ENCODE peak calls at places on chromosomes 2 and 18, in eight cellular contexts. D, I, S, N, L, M, U and F are unnamed samples.

GRCh38 chr2:168348076-168348475 is 100.7 kb upstream of the STK39 start:
- DNase-seq in S (no peak), M (peak), N (no peak), U (peak), I (peak), L (no peak), D (no peak), F (no peak)

GRCh38 chr2:37672104-37672869 is 845 bp upstream of the CDC42EP3 start:
- DNase-seq in I (peak), U (peak), L (no peak), S (peak), N (peak), M (peak), D (peak), F (peak)

GRCh38 chr2:174692256-174692830 is 71.9 kb downstream of the CHRNA1 start:
- DNase-seq in S (no peak), D (no peak), L (no peak), M (no peak), N (peak), I (no peak), U (no peak), F (no peak)

GRCh38 chr2:74554821-74555531 is 456 bp downstream of the DOK1 start:
- DNase-seq in N (peak), S (peak), M (peak), I (peak), L (no peak), D (no peak), U (peak), F (peak)

GRCh38 chr18:62458868-62459716 is 63.7 kb upstream of the ZCCHC2 start:
- DNase-seq in I (no peak), L (no peak), D (no peak), S (no peak), M (peak), N (no peak), U (no peak), F (no peak)

GRCh38 chr18:51447351-51447896 is 249.9 kb upstream of the MEX3C start:
- DNase-seq in D (no peak), I (no peak), U (peak), L (no peak), N (no peak), M (peak), S (peak), F (no peak)

GRCh38 chr18:74994502-74995403 is 214.2 kb downstream of the PTGR3 start:
- DNase-seq in S (no peak), U (no peak), D (no peak), N (peak), L (no peak), I (peak), M (no peak), F (no peak)

GRCh38 chr2:46422717-46423394 is 56.5 kb upstream of the TMEM247 start:
- DNase-seq in S (no peak), D (no peak), M (no peak), U (no peak), L (no peak), I (peak), N (no peak), F (no peak)

GRCh38 chr2:30689496-30690125 is 117.6 kb downstream of the CAPN13 start:
- DNase-seq in D (no peak), I (no peak), S (no peak), N (no peak), M (no peak), L (peak), U (no peak), F (no peak)

GRCh38 chr2:46747297-46747818 is 168.2 kb downstream of the MCFD2 start:
- DNase-seq in N (no peak), D (no peak), L (no peak), S (no peak), I (peak), U (no peak), M (no peak), F (peak)

GRCh38 chr2:237281900-237282306 is 132.1 kb downstream of the COL6A3 start:
- DNase-seq in I (peak), S (no peak), D (no peak), M (no peak), L (no peak), U (no peak), N (no peak), F (peak)

GRCh38 chr2:135875491-135876065 is 665 bp downstream of the MCM6 start:
- DNase-seq in D (peak), U (peak), S (peak), N (peak), I (peak), L (peak), M (peak), F (peak)

DNA sequence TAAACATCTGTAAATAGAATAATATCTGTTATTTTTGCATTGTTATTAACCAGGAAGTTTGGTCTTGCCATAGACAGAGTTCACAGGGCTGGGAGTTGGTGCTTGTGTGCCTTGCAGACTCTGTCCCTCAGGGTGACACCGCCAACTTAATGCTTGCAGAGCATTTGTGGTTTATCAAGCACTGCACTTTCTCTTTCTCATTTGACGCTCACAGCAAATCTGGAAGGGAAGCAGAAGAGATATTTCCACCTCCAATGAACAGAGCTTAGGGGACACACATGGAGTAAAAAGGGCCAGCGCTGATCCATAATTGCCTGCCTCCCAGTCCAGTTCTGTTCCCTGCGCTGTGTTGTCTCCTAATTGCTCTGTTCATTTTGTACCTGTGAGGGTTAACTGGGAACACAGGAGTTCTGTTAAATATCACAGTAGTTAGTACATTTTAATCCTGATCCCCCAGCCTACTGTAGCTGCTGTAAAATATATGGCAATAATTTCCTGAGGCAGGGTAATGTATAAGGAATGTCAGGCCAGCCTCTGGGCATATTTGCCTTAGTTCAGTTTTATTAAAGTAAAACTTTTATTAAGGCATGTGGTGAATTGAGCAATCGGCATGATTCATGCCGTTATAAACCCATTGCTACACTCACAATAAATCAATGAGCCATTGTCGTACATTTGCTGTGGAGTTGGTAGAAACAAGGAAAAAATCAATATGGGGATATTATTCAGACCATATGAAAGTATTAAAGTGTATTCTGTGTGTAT is 182.5 kb upstream of the OSR1 start:
- DNase-seq in U (no peak), D (no peak), N (no peak), I (peak), L (no peak), S (no peak), M (no peak), F (no peak)
- H3K27ac ChIP-seq in U (no peak), D (no peak), N (no peak), I (peak), L (no peak), S (no peak), M (no peak), F (no peak)

DNA sequence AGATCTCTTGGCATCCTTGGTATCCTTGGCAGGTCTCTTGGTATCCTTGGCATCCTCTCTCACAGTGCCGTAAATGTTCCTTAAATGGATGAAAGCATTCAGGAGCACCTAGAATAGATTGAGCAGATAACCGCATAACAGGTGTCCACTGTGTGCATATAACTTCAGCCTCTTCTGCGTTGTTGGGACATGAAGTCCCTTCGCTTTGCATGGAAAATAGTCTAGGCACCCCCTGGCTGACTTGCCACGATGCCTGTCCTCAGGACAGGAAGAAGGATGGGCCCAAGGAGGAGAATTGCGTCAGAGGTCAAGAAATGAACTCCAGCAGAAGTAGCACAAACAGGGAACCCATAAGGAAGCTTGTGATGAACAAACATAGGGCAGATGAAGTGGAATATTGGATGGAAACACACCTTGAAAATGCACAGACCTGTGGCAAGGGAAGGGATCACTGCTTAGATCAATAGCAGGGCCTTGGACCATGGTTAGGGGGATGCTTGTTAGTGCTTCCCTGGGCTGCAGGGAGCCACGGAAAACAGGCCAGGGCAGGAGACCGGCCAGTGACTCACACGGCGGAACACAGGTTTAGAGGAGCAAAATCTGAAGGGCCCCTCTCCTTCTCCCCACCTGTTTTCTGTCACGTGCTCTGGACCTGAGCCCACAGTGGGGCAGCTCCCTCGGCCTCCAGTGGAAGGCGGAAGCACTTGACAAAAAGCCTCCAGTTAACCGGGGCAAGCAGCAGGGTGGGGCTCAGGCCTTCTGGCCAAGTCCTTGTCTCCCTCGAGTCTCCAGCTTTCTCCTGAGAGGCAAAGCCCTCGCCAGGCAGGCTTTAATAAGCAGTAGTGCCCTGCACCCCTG is 99.2 kb upstream of the ASAP2 start:
- DNase-seq in D (no peak), N (no peak), U (no peak), L (no peak), S (no peak), M (no peak), I (peak), F (no peak)
- H3K27ac ChIP-seq in D (no peak), N (no peak), U (no peak), L (no peak), S (no peak), M (no peak), I (no peak), F (no peak)

GRCh38 chr2:105365176-105365575 is 27.8 kb downstream of the C2orf49 start:
- DNase-seq in L (no peak), M (no peak), S (no peak), U (no peak), D (no peak), N (no peak), I (no peak), F (no peak)

GRCh38 chr2:105369009-105369408 is 29.8 kb downstream of the FHL2 start:
- DNase-seq in S (no peak), U (no peak), D (no peak), N (no peak), M (no peak), I (no peak), L (no peak), F (no peak)

GRCh38 chr2:105363192-105363591 is 25.9 kb downstream of the C2orf49 start:
- DNase-seq in D (no peak), U (no peak), L (no peak), M (no peak), S (no peak), I (no peak), N (no peak), F (no peak)

GRCh38 chr2:105361132-105361889 is 24.0 kb downstream of the C2orf49 start:
- DNase-seq in N (no peak), M (no peak), D (no peak), L (no peak), U (no peak), I (no peak), S (no peak), F (no peak)

GRCh38 chr2:105364436-105365139 is 27.2 kb downstream of the C2orf49 start:
- DNase-seq in L (no peak), U (no peak), S (no peak), I (no peak), M (no peak), D (no peak), N (no peak), F (no peak)
- H3K27ac ChIP-seq in L (no peak), U (no peak), S (no peak), I (peak), M (no peak), D (no peak), N (no peak), F (no peak)

GRCh38 chr2:2523395-2524339 is 192.6 kb upstream of the MYT1L start:
- DNase-seq in S (no peak), U (no peak), M (no peak), I (no peak), D (no peak), L (no peak), N (no peak), F (no peak)

GRCh38 chr2:2520396-2520795 is 189.3 kb upstream of the MYT1L start:
- DNase-seq in S (no peak), I (no peak), L (no peak), M (no peak), D (no peak), U (no peak), N (no peak), F (no peak)

GRCh38 chr2:2528801-2529200 is 197.7 kb upstream of the MYT1L start:
- DNase-seq in I (no peak), D (no peak), L (no peak), U (no peak), M (no peak), N (no peak), S (no peak), F (no peak)

GRCh38 chr2:2527162-2527561 is 196.1 kb upstream of the MYT1L start:
- DNase-seq in S (no peak), D (no peak), M (no peak), L (no peak), N (no peak), I (peak), U (no peak), F (no peak)

DNA sequence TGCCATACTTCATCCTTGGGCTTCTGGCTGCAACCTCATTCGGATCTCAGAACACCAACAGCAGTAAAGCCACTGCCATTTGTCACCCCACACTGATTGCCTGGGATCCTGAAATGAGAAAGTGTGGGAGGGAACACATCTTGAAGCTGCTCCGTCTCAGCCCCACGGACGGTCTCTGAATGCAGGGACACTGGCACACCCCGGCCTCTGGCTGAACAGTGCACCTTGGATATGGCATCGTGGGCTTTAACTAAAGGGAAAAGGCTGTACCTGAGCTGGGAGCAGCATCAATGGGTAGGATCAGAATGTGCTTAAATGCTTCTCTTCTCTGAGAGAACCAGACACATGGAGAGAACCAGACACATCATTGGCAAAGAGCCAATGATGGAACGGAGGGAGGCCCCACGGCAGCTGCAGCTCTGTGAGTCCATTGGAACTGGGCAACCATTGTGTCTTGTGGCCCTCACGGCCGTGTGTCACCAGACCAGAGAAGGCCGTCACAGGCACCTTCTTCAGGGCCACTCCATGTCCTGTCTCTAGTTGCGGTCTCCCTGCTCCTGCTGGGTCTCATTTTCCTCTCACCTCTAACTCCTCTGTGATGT is 193.4 kb upstream of the MYT1L start:
- DNase-seq in N (no peak), M (no peak), S (no peak), L (no peak), D (no peak), I (no peak), U (no peak), F (no peak)
- H3K27ac ChIP-seq in N (no peak), M (no peak), S (no peak), L (no peak), D (no peak), I (no peak), U (no peak), F (no peak)

DNA sequence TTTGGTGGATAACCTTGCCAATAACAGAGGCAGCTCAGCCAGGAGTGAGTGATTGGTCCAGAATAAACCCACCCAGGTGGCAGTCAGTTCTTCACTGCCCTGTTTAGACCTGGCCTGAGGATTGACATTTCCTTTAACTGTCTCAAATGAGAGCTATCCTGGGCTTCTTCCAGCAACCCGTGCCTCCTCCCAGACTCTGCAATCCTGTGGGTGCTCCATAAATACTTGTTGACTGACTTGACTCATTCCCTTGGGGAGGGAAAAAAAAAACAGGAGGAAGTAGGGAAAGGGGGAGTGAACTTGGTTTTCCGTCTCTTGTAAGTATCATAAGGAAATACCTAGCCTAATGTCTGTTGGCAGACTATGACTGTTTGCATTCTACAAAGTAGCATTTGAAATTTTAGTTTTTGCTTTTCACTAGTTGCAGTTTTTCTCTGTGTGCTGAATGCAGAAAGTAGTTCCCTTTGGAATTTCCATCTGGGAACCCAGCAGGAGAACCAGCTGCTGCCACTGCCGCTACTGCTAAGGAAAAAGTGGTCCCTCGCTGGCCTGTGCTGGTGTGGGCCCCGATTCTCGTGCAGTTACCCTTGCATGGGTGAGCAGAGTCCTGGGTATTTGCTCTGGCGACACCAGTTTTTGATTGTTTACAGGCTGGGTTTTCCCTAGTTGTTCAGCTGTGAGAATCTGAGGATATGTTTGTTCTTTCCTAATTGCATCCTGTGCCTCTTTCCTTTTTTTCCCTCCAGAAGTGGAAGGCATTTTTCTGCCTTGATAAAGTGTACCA is 78.9 kb downstream of the TGOLN2 start:
- DNase-seq in M (no peak), S (no peak), N (peak), L (no peak), D (no peak), U (no peak), I (peak), F (peak)
- H3K27ac ChIP-seq in M (no peak), S (peak), N (peak), L (peak), D (peak), U (peak), I (peak), F (peak)